ENCODE peak calls at places on chromosomes 6 and 20, in four cellular contexts. S is H7; P is GM03348; V is stimulated activated CD8-positive, alpha-beta memory T cell treated with anti-CD3 and anti-CD28 coated beads, Interleukin-15, amount 100 ng/mL, for 1 hour. Z is an unnamed sample.

GRCh38 chr6:90898763-90899162 is 311.9 kb upstream of the MAP3K7 start:
- DNase-seq in S (no peak), P (no peak), V (no peak), Z (no peak)

GRCh38 chr6:38261626-38262025 is 378.1 kb downstream of the BTBD9 start:
- DNase-seq in S (no peak), P (peak), V (no peak), Z (no peak)

GRCh38 chr6:75611702-75612375 is 10.2 kb downstream of the SENP6 start:
- DNase-seq in S (no peak), P (peak), V (no peak), Z (no peak)

GRCh38 chr6:30480536-30481156 is 8.7 kb upstream of the HLA-E start:
- DNase-seq in S (peak), P (no peak), V (no peak), Z (no peak)

GRCh38 chr6:133041020-133041419 is 200.1 kb upstream of the EYA4 start:
- DNase-seq in S (no peak), P (no peak), V (no peak), Z (no peak)

GRCh38 chr6:83711958-83712357 is 3.1 kb upstream of the SNAP91 start:
- DNase-seq in S (no peak), P (no peak), V (no peak), Z (no peak)

GRCh38 chr20:62634330-62634967 is 7.9 kb upstream of the SLCO4A1 start:
- DNase-seq in S (peak), P (no peak), V (no peak), Z (no peak)

GRCh38 chr6:42909835-42910234 is 6.0 kb upstream of the PTCRA start:
- DNase-seq in S (no peak), P (no peak), V (no peak), Z (no peak)

GRCh38 chr6:111253999-111254778 is 166.9 kb downstream of the SLC16A10 start:
- DNase-seq in S (no peak), P (no peak), V (no peak), Z (no peak)

GRCh38 chr6:6616670-6617069 is 28.1 kb downstream of the LY86 start:
- DNase-seq in S (no peak), P (no peak), V (no peak), Z (no peak)

Z was measured in GM12864.